ENCODE peak calls at places on chromosome X, in seven cellular contexts. One of them, this sample, is unnamed.

GRCh38 chrX:129593137-129593536 is 53.1 kb downstream of the OCRL start:
- DNase-seq in GM12865: no peak
- DNase-seq in HCT116: no peak
- DNase-seq in astrocyte: no peak
- DNase-seq in uterus: no peak
- DNase-seq in mucosa of descending colon: no peak
- DNase-seq in fibroblast of villous mesenchyme: peak
- DNase-seq in this sample: peak

GRCh38 chrX:39808471-39808917 is 289.3 kb downstream of the BCOR start:
- DNase-seq in GM12865: no peak
- DNase-seq in HCT116: no peak
- DNase-seq in astrocyte: peak
- DNase-seq in uterus: no peak
- DNase-seq in mucosa of descending colon: no peak
- DNase-seq in fibroblast of villous mesenchyme: peak
- DNase-seq in this sample: peak

GRCh38 chrX:10208281-10208856 is 51.6 kb downstream of the CLCN4 start:
- DNase-seq in GM12865: no peak
- DNase-seq in HCT116: no peak
- DNase-seq in astrocyte: no peak
- DNase-seq in uterus: no peak
- DNase-seq in mucosa of descending colon: no peak
- DNase-seq in fibroblast of villous mesenchyme: no peak
- DNase-seq in this sample: no peak

GRCh38 chrX:51955200-51955599 is 61.8 kb downstream of the MAGED1 start:
- DNase-seq in GM12865: peak
- DNase-seq in HCT116: no peak
- DNase-seq in astrocyte: no peak
- DNase-seq in uterus: no peak
- DNase-seq in mucosa of descending colon: no peak
- DNase-seq in fibroblast of villous mesenchyme: no peak
- DNase-seq in this sample: no peak

GRCh38 chrX:45758738-45759397 is 558.2 kb upstream of the DIPK2B start:
- DNase-seq in GM12865: peak
- DNase-seq in HCT116: no peak
- DNase-seq in astrocyte: peak
- DNase-seq in uterus: no peak
- DNase-seq in mucosa of descending colon: no peak
- DNase-seq in fibroblast of villous mesenchyme: peak
- DNase-seq in this sample: no peak

GRCh38 chrX:40683245-40683644 is 35.9 kb upstream of the CXorf38 start:
- DNase-seq in GM12865: no peak
- DNase-seq in HCT116: no peak
- DNase-seq in astrocyte: peak
- DNase-seq in uterus: no peak
- DNase-seq in mucosa of descending colon: no peak
- DNase-seq in fibroblast of villous mesenchyme: peak
- DNase-seq in this sample: no peak

GRCh38 chrX:84187501-84188319 is at the start of gene RPS6KA6:
- DNase-seq in GM12865: no peak
- DNase-seq in HCT116: no peak
- DNase-seq in astrocyte: peak
- DNase-seq in uterus: peak
- DNase-seq in mucosa of descending colon: peak
- DNase-seq in fibroblast of villous mesenchyme: peak
- DNase-seq in this sample: peak

GRCh38 chrX:13863326-13863725 is 46.4 kb upstream of the GPM6B start:
- DNase-seq in GM12865: peak
- DNase-seq in HCT116: no peak
- DNase-seq in astrocyte: peak
- DNase-seq in uterus: no peak
- DNase-seq in mucosa of descending colon: no peak
- DNase-seq in fibroblast of villous mesenchyme: no peak
- DNase-seq in this sample: no peak

GRCh38 chrX:51804741-51805140 is 61.5 kb downstream of the GSPT2 start:
- DNase-seq in GM12865: no peak
- DNase-seq in HCT116: no peak
- DNase-seq in astrocyte: no peak
- DNase-seq in uterus: no peak
- DNase-seq in mucosa of descending colon: no peak
- DNase-seq in fibroblast of villous mesenchyme: no peak
- DNase-seq in this sample: no peak

GRCh38 chrX:10033360-10034007 is 66.3 kb downstream of the CLDN34 start:
- DNase-seq in GM12865: no peak
- DNase-seq in HCT116: no peak
- DNase-seq in astrocyte: no peak
- DNase-seq in uterus: no peak
- DNase-seq in mucosa of descending colon: no peak
- DNase-seq in fibroblast of villous mesenchyme: peak
- DNase-seq in this sample: no peak

GRCh38 chrX:15301924-15302323 is 13.5 kb downstream of the ASB11 start:
- DNase-seq in GM12865: peak
- DNase-seq in HCT116: no peak
- DNase-seq in astrocyte: no peak
- DNase-seq in uterus: no peak
- DNase-seq in mucosa of descending colon: no peak
- DNase-seq in fibroblast of villous mesenchyme: peak
- DNase-seq in this sample: peak

GRCh38 chrX:114344756-114345155 is 239.1 kb upstream of the HTR2C start:
- DNase-seq in GM12865: peak
- DNase-seq in HCT116: peak
- DNase-seq in astrocyte: peak
- DNase-seq in uterus: no peak
- DNase-seq in mucosa of descending colon: no peak
- DNase-seq in fibroblast of villous mesenchyme: peak
- DNase-seq in this sample: peak

GRCh38 chrX:74550295-74550802 is 64.1 kb downstream of the RLIM start:
- DNase-seq in GM12865: peak
- DNase-seq in HCT116: peak
- DNase-seq in astrocyte: peak
- DNase-seq in uterus: peak
- DNase-seq in mucosa of descending colon: peak
- DNase-seq in fibroblast of villous mesenchyme: peak
- DNase-seq in this sample: peak
- H3K4me3 ChIP-seq in GM12865: no peak
- H3K4me3 ChIP-seq in HCT116: no peak
- H3K4me3 ChIP-seq in astrocyte: peak
- H3K4me3 ChIP-seq in uterus: no peak
- H3K4me3 ChIP-seq in mucosa of descending colon: no peak
- H3K4me3 ChIP-seq in fibroblast of villous mesenchyme: peak
- H3K4me3 ChIP-seq in this sample: peak

GRCh38 chrX:18348047-18348446 is 6.4 kb downstream of the SCML2 start:
- DNase-seq in GM12865: no peak
- DNase-seq in HCT116: no peak
- DNase-seq in astrocyte: peak
- DNase-seq in uterus: no peak
- DNase-seq in mucosa of descending colon: no peak
- DNase-seq in fibroblast of villous mesenchyme: no peak
- DNase-seq in this sample: no peak

GRCh38 chrX:18351774-18352173 is 2.7 kb downstream of the SCML2 start:
- DNase-seq in GM12865: no peak
- DNase-seq in HCT116: no peak
- DNase-seq in astrocyte: no peak
- DNase-seq in uterus: no peak
- DNase-seq in mucosa of descending colon: no peak
- DNase-seq in fibroblast of villous mesenchyme: no peak
- DNase-seq in this sample: no peak

GRCh38 chrX:18354369-18355329 is at the start of gene SCML2:
- DNase-seq in GM12865: peak
- DNase-seq in HCT116: no peak
- DNase-seq in astrocyte: peak
- DNase-seq in uterus: peak
- DNase-seq in mucosa of descending colon: peak
- DNase-seq in fibroblast of villous mesenchyme: peak
- DNase-seq in this sample: peak

DNA sequence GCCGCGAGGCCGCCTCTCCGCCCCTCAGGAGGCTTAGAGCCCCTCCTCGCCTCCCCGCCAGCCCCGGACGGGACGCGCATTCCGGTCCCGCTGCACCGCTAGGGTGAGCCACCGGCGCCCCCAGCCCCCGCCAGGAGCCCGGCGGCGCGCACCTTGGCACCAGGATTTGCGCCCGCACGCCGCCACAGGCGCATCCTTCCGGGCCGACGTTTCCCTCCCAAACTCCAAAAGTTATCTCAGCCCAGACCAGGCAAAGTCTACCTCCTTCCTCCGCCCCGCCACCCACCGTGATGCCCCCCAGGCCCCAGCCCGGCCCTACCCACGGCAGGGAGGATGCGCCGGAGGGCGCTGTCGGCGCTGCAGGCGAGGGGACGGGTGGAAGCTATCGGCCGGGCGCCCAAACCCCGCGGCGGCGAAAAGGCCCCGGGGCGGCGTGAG is 538 bp downstream of the SCML2 start:
- DNase-seq in GM12865: peak
- DNase-seq in HCT116: no peak
- DNase-seq in astrocyte: no peak
- DNase-seq in uterus: peak
- DNase-seq in mucosa of descending colon: peak
- DNase-seq in fibroblast of villous mesenchyme: no peak
- DNase-seq in this sample: no peak
- TF ChIP-seq CTCF in GM12865: peak
- TF ChIP-seq CTCF in HCT116: no peak
- TF ChIP-seq CTCF in astrocyte: no peak
- TF ChIP-seq CTCF in uterus: no peak
- TF ChIP-seq CTCF in mucosa of descending colon: no peak
- TF ChIP-seq CTCF in fibroblast of villous mesenchyme: no peak
- TF ChIP-seq CTCF in this sample: peak

DNA sequence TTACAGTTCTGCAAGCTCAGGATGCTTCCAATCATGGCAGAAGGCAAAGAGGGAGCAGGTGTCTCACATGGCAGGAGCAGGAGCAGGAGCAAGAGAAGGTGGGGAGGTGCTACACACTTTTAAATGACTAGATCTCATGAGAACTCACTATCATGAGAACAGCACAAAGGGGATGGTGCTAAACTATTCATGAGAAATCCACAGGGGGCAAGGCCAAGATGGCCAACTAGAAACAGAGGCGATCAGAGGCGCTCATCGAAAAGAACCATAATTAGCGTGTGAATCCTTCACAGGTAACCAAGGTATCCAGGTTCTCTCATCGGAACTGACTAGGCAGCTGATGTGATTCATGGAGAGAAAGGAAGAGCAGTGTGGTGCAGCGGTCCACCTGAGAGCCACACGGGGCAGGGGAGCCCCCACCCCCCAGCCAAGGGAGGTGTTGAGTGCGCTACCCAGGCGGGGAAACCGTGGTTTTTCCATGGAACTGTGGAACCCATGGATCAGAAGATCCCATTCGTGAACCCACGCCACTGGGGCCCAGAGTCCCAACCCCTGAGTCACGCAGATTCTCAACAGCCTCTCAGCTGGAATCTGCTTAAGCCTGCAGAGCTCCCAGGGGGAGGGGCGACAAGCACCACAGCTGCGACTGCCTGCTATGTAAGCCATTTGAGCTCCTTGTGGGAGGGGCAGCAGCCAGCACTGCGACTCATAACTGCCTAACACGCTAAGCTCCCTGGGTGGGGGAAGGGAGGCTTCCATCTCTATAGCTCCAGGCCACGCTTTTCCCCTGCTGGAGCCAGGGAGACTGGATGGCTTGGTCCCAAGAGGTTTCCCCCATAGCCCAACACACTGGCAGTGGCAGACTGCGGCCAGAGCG is 46.7 kb downstream of the FGF16 start:
- DNase-seq in GM12865: no peak
- DNase-seq in HCT116: no peak
- DNase-seq in astrocyte: peak
- DNase-seq in uterus: no peak
- DNase-seq in mucosa of descending colon: no peak
- DNase-seq in fibroblast of villous mesenchyme: peak
- DNase-seq in this sample: peak
- H3K4me3 ChIP-seq in GM12865: no peak
- H3K4me3 ChIP-seq in HCT116: no peak
- H3K4me3 ChIP-seq in astrocyte: no peak
- H3K4me3 ChIP-seq in uterus: no peak
- H3K4me3 ChIP-seq in mucosa of descending colon: no peak
- H3K4me3 ChIP-seq in fibroblast of villous mesenchyme: no peak
- H3K4me3 ChIP-seq in this sample: no peak

DNA sequence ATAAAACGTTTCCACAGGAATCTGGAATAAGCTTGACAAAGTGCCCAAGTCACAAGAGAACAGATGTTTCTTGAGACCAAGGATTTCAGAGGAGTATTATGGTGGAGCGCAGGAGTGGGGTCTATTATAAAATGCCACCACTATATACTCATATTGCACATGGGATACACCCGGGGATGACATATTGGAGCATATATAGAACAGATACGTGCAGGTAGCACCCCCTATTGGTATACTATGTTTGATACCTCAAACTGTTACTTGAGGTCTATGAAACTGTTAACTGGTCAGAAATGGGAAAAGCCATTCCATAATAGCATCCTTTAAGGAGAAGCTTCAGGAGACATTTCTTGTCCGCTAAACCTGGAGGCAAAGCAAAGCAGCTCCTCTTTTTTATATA is 86.0 kb downstream of the PCYT1B start:
- DNase-seq in GM12865: peak
- DNase-seq in HCT116: peak
- DNase-seq in astrocyte: no peak
- DNase-seq in uterus: no peak
- DNase-seq in mucosa of descending colon: no peak
- DNase-seq in fibroblast of villous mesenchyme: peak
- DNase-seq in this sample: peak
- TF ChIP-seq CTCF in GM12865: peak
- TF ChIP-seq CTCF in HCT116: peak
- TF ChIP-seq CTCF in astrocyte: no peak
- TF ChIP-seq CTCF in uterus: no peak
- TF ChIP-seq CTCF in mucosa of descending colon: no peak
- TF ChIP-seq CTCF in fibroblast of villous mesenchyme: peak
- TF ChIP-seq CTCF in this sample: peak

GRCh38 chrX:30308263-30309138 is 689 bp downstream of the NR0B1 start:
- DNase-seq in GM12865: peak
- DNase-seq in HCT116: no peak
- DNase-seq in astrocyte: no peak
- DNase-seq in uterus: no peak
- DNase-seq in mucosa of descending colon: no peak
- DNase-seq in fibroblast of villous mesenchyme: no peak
- DNase-seq in this sample: no peak
- H3K4me3 ChIP-seq in GM12865: no peak
- H3K4me3 ChIP-seq in HCT116: no peak
- H3K4me3 ChIP-seq in astrocyte: peak
- H3K4me3 ChIP-seq in uterus: no peak
- H3K4me3 ChIP-seq in mucosa of descending colon: no peak
- H3K4me3 ChIP-seq in fibroblast of villous mesenchyme: peak
- H3K4me3 ChIP-seq in this sample: peak

GRCh38 chrX:132631579-132632232 is 142.9 kb upstream of the MBNL3 start:
- DNase-seq in GM12865: peak
- DNase-seq in HCT116: no peak
- DNase-seq in astrocyte: no peak
- DNase-seq in uterus: no peak
- DNase-seq in mucosa of descending colon: no peak
- DNase-seq in fibroblast of villous mesenchyme: peak
- DNase-seq in this sample: peak

GRCh38 chrX:132634521-132634920 is 145.7 kb upstream of the MBNL3 start:
- DNase-seq in GM12865: no peak
- DNase-seq in HCT116: no peak
- DNase-seq in astrocyte: no peak
- DNase-seq in uterus: no peak
- DNase-seq in mucosa of descending colon: no peak
- DNase-seq in fibroblast of villous mesenchyme: no peak
- DNase-seq in this sample: no peak

GRCh38 chrX:132638313-132638712 is 149.5 kb upstream of the MBNL3 start:
- DNase-seq in GM12865: no peak
- DNase-seq in HCT116: no peak
- DNase-seq in astrocyte: no peak
- DNase-seq in uterus: no peak
- DNase-seq in mucosa of descending colon: no peak
- DNase-seq in fibroblast of villous mesenchyme: no peak
- DNase-seq in this sample: no peak

GRCh38 chrX:132636080-132636479 is 147.2 kb upstream of the MBNL3 start:
- DNase-seq in GM12865: no peak
- DNase-seq in HCT116: no peak
- DNase-seq in astrocyte: no peak
- DNase-seq in uterus: no peak
- DNase-seq in mucosa of descending colon: no peak
- DNase-seq in fibroblast of villous mesenchyme: no peak
- DNase-seq in this sample: peak
- TF ChIP-seq CTCF in GM12865: no peak
- TF ChIP-seq CTCF in HCT116: peak
- TF ChIP-seq CTCF in astrocyte: no peak
- TF ChIP-seq CTCF in uterus: peak
- TF ChIP-seq CTCF in mucosa of descending colon: no peak
- TF ChIP-seq CTCF in fibroblast of villous mesenchyme: no peak
- TF ChIP-seq CTCF in this sample: no peak

This sample was measured in fibroblast of the aortic adventitia.